ENCODE peak calls at places on chromosomes 3 and 15, in ten cellular contexts. E is ELR; H is SIG-M5; T is mesenteric fat pad; F is activated CD8-positive, alpha-beta memory T cell treated with anti-CD3 and anti-CD28 coated beads, Interleukin-2, amount 50 U/mL, for 4 hours; P is HFFc6; Q is ACHN; O is NCI-H2081 treated with DMSO at 0.1 percent for 48 hours; Z is memory B cell; I is uterus. V is an unnamed sample.

GRCh38 chr3:147419062-147419701 is 10.0 kb downstream of the ZIC1 start:
- DNase-seq in T (no peak), E (no peak), Z (no peak), Q (peak; percentile 56), I (no peak), H (no peak), O (no peak), P (no peak), F (no peak), V (no peak)

GRCh38 chr15:66613743-66614142 is 47.9 kb upstream of the LCTL start:
- DNase-seq in Z (no peak), I (no peak), F (no peak), H (no peak), O (no peak), P (no peak), E (no peak), Q (no peak), T (no peak), V (peak; percentile 25)

GRCh38 chr3:121545049-121545563 is 682 bp downstream of the POLQ start:
- DNase-seq in E (peak; percentile 37), F (no peak), O (no peak), Z (no peak), H (no peak), T (no peak), Q (peak; percentile 20), I (no peak), P (peak; percentile 4), V (no peak)

GRCh38 chr3:183222631-183223030 is 30.4 kb upstream of the B3GNT5 start:
- DNase-seq in E (no peak), O (no peak), T (no peak), Q (no peak), F (no peak), P (no peak), I (no peak), H (no peak), Z (no peak), V (no peak)

GRCh38 chr3:4633078-4634004 is 140.2 kb downstream of the ITPR1 start:
- DNase-seq in Q (peak; percentile 51), T (no peak), Z (peak; percentile 18), F (no peak), I (no peak), O (no peak), E (peak; percentile 63), H (peak; percentile 11), P (peak; percentile 64), V (peak; percentile 63)

GRCh38 chr15:34583399-34584320 is at the start of gene GOLGA8B:
- DNase-seq in I (peak; percentile 51), H (no peak), T (no peak), Z (peak; percentile 71), Q (peak; percentile 63), P (peak; percentile 43), E (peak; percentile 69), O (peak; percentile 5), F (peak; percentile 77), V (peak; percentile 79)

GRCh38 chr15:85071061-85071460 is 89.4 kb downstream of the PDE8A start:
- DNase-seq in I (no peak), F (no peak), T (no peak), P (no peak), Q (no peak), E (no peak), O (no peak), H (no peak), Z (no peak), V (no peak)

GRCh38 chr3:50272911-50273688 is 4.2 kb downstream of the SEMA3B start:
- DNase-seq in P (peak; percentile 50), I (peak; percentile 87), H (no peak), Z (peak; percentile 94), Q (peak; percentile 72), T (peak; percentile 98), E (peak; percentile 81), O (no peak), F (peak; percentile 89), V (peak; percentile 76)

GRCh38 chr3:85005947-85006346 is 47.2 kb downstream of the CADM2 start:
- DNase-seq in P (no peak), F (no peak), Z (no peak), I (no peak), E (no peak), T (no peak), O (no peak), H (no peak), Q (no peak), V (no peak)

GRCh38 chr3:190575441-190576190 is 61.7 kb downstream of the IL1RAP start:
- DNase-seq in H (peak; percentile 38), F (no peak), Z (no peak), O (no peak), P (no peak), E (no peak), I (no peak), T (no peak), Q (no peak), V (no peak)

GRCh38 chr3:50194128-50194902 is 2.9 kb downstream of the GNAT1 start:
- DNase-seq in O (no peak), Z (peak; percentile 80), F (peak; percentile 92), P (peak; percentile 39), I (peak; percentile 67), H (no peak), E (peak; percentile 71), Q (peak; percentile 60), T (no peak), V (peak; percentile 78)

GRCh38 chr3:153443961-153444360 is 281.9 kb downstream of the RAP2B start:
- DNase-seq in O (no peak), Z (no peak), H (no peak), E (peak; percentile 33), Q (no peak), F (no peak), T (no peak), P (peak; percentile 2), I (no peak), V (no peak)

GRCh38 chr3:139355502-139355901 is 11.7 kb downstream of the MRPS22 start:
- DNase-seq in I (peak; percentile 42), F (no peak), H (no peak), O (no peak), T (no peak), P (no peak), Q (no peak), E (no peak), Z (no peak), V (no peak)

GRCh38 chr3:126649556-126650092 is 5.3 kb downstream of the TXNRD3 start:
- DNase-seq in Q (no peak), T (no peak), F (no peak), E (peak; percentile 39), O (no peak), P (no peak), Z (no peak), H (no peak), I (no peak), V (no peak)

GRCh38 chr3:142445816-142446254 is 2.0 kb downstream of the XRN1 start:
- DNase-seq in T (no peak), Z (no peak), H (peak; percentile 10), Q (peak; percentile 38), F (no peak), O (no peak), P (peak; percentile 17), I (no peak), E (peak; percentile 37), V (no peak)